ENCODE peak calls at places on chromosomes 6 and 20, in nine cellular contexts. One of them, this sample, is unnamed.

GRCh38 chr20:58059145-58059544 is 169.3 kb downstream of the ANKRD60 start:
- DNase-seq in substantia nigra: no peak
- DNase-seq in epithelial cell of prostate: no peak
- DNase-seq in activated CD4-positive, alpha-beta T cell treated with anti-CD3 and anti-CD28 coated beads, Interleukin-2, amount 50 U/mL, for 4 hours: no peak
- DNase-seq in fibroblast of the conjunctiva: no peak
- DNase-seq in putamen: no peak
- DNase-seq in stimulated activated CD4-positive, alpha-beta T cell treated with anti-CD3 and anti-CD28 coated beads, Interleukin-4, amount 100 ng/mL, for 24 hours: no peak
- DNase-seq in stimulated activated CD8-positive, alpha-beta memory T cell treated with anti-CD3 and anti-CD28 coated beads, Interleukin-4, amount 100 ng/mL, for 24 hours: no peak
- DNase-seq in NCI-H226: no peak
- DNase-seq in this sample: no peak

GRCh38 chr6:25450469-25451198 is 171.5 kb downstream of the CARMIL1 start:
- DNase-seq in substantia nigra: no peak
- DNase-seq in putamen: no peak
- DNase-seq in NCI-H226: no peak
- DNase-seq in stimulated activated CD8-positive, alpha-beta memory T cell treated with anti-CD3 and anti-CD28 coated beads, Interleukin-4, amount 100 ng/mL, for 24 hours: no peak
- DNase-seq in fibroblast of the conjunctiva: no peak
- DNase-seq in stimulated activated CD4-positive, alpha-beta T cell treated with anti-CD3 and anti-CD28 coated beads, Interleukin-4, amount 100 ng/mL, for 24 hours: no peak
- DNase-seq in activated CD4-positive, alpha-beta T cell treated with anti-CD3 and anti-CD28 coated beads, Interleukin-2, amount 50 U/mL, for 4 hours: no peak
- DNase-seq in epithelial cell of prostate: no peak
- DNase-seq in this sample: no peak

GRCh38 chr6:6218246-6219085 is 102.0 kb downstream of the F13A1 start:
- DNase-seq in activated CD4-positive, alpha-beta T cell treated with anti-CD3 and anti-CD28 coated beads, Interleukin-2, amount 50 U/mL, for 4 hours: no peak
- DNase-seq in stimulated activated CD8-positive, alpha-beta memory T cell treated with anti-CD3 and anti-CD28 coated beads, Interleukin-4, amount 100 ng/mL, for 24 hours: no peak
- DNase-seq in substantia nigra: no peak
- DNase-seq in epithelial cell of prostate: no peak
- DNase-seq in fibroblast of the conjunctiva: no peak
- DNase-seq in stimulated activated CD4-positive, alpha-beta T cell treated with anti-CD3 and anti-CD28 coated beads, Interleukin-4, amount 100 ng/mL, for 24 hours: no peak
- DNase-seq in putamen: no peak
- DNase-seq in NCI-H226: no peak
- DNase-seq in this sample: no peak

GRCh38 chr20:18906046-18906445 is 92.5 kb downstream of the SCP2D1 start:
- DNase-seq in substantia nigra: no peak
- DNase-seq in NCI-H226: no peak
- DNase-seq in epithelial cell of prostate: no peak
- DNase-seq in putamen: no peak
- DNase-seq in activated CD4-positive, alpha-beta T cell treated with anti-CD3 and anti-CD28 coated beads, Interleukin-2, amount 50 U/mL, for 4 hours: no peak
- DNase-seq in fibroblast of the conjunctiva: no peak
- DNase-seq in stimulated activated CD8-positive, alpha-beta memory T cell treated with anti-CD3 and anti-CD28 coated beads, Interleukin-4, amount 100 ng/mL, for 24 hours: no peak
- DNase-seq in stimulated activated CD4-positive, alpha-beta T cell treated with anti-CD3 and anti-CD28 coated beads, Interleukin-4, amount 100 ng/mL, for 24 hours: no peak
- DNase-seq in this sample: no peak

GRCh38 chr6:136920858-136921520 is 1.1 kb upstream of the SLC35D3 start:
- DNase-seq in activated CD4-positive, alpha-beta T cell treated with anti-CD3 and anti-CD28 coated beads, Interleukin-2, amount 50 U/mL, for 4 hours: no peak
- DNase-seq in fibroblast of the conjunctiva: no peak
- DNase-seq in NCI-H226: no peak
- DNase-seq in substantia nigra: no peak
- DNase-seq in putamen: no peak
- DNase-seq in stimulated activated CD4-positive, alpha-beta T cell treated with anti-CD3 and anti-CD28 coated beads, Interleukin-4, amount 100 ng/mL, for 24 hours: peak
- DNase-seq in epithelial cell of prostate: no peak
- DNase-seq in stimulated activated CD8-positive, alpha-beta memory T cell treated with anti-CD3 and anti-CD28 coated beads, Interleukin-4, amount 100 ng/mL, for 24 hours: no peak
- DNase-seq in this sample: no peak

GRCh38 chr20:17129089-17129488 is 97.8 kb upstream of the PCSK2 start:
- DNase-seq in NCI-H226: no peak
- DNase-seq in activated CD4-positive, alpha-beta T cell treated with anti-CD3 and anti-CD28 coated beads, Interleukin-2, amount 50 U/mL, for 4 hours: no peak
- DNase-seq in stimulated activated CD4-positive, alpha-beta T cell treated with anti-CD3 and anti-CD28 coated beads, Interleukin-4, amount 100 ng/mL, for 24 hours: no peak
- DNase-seq in fibroblast of the conjunctiva: no peak
- DNase-seq in stimulated activated CD8-positive, alpha-beta memory T cell treated with anti-CD3 and anti-CD28 coated beads, Interleukin-4, amount 100 ng/mL, for 24 hours: no peak
- DNase-seq in putamen: no peak
- DNase-seq in epithelial cell of prostate: no peak
- DNase-seq in substantia nigra: no peak
- DNase-seq in this sample: no peak

GRCh38 chr6:111276736-111277135 is 189.4 kb downstream of the SLC16A10 start:
- DNase-seq in NCI-H226: no peak
- DNase-seq in epithelial cell of prostate: no peak
- DNase-seq in fibroblast of the conjunctiva: no peak
- DNase-seq in activated CD4-positive, alpha-beta T cell treated with anti-CD3 and anti-CD28 coated beads, Interleukin-2, amount 50 U/mL, for 4 hours: no peak
- DNase-seq in substantia nigra: no peak
- DNase-seq in stimulated activated CD4-positive, alpha-beta T cell treated with anti-CD3 and anti-CD28 coated beads, Interleukin-4, amount 100 ng/mL, for 24 hours: no peak
- DNase-seq in stimulated activated CD8-positive, alpha-beta memory T cell treated with anti-CD3 and anti-CD28 coated beads, Interleukin-4, amount 100 ng/mL, for 24 hours: no peak
- DNase-seq in putamen: no peak
- DNase-seq in this sample: no peak

GRCh38 chr6:46437671-46438221 is 53.5 kb downstream of the RCAN2 start:
- DNase-seq in activated CD4-positive, alpha-beta T cell treated with anti-CD3 and anti-CD28 coated beads, Interleukin-2, amount 50 U/mL, for 4 hours: no peak
- DNase-seq in stimulated activated CD4-positive, alpha-beta T cell treated with anti-CD3 and anti-CD28 coated beads, Interleukin-4, amount 100 ng/mL, for 24 hours: no peak
- DNase-seq in fibroblast of the conjunctiva: no peak
- DNase-seq in substantia nigra: no peak
- DNase-seq in epithelial cell of prostate: no peak
- DNase-seq in putamen: no peak
- DNase-seq in NCI-H226: no peak
- DNase-seq in stimulated activated CD8-positive, alpha-beta memory T cell treated with anti-CD3 and anti-CD28 coated beads, Interleukin-4, amount 100 ng/mL, for 24 hours: no peak
- DNase-seq in this sample: no peak

GRCh38 chr6:158222066-158222465 is 53.9 kb downstream of the GTF2H5 start:
- DNase-seq in epithelial cell of prostate: no peak
- DNase-seq in stimulated activated CD4-positive, alpha-beta T cell treated with anti-CD3 and anti-CD28 coated beads, Interleukin-4, amount 100 ng/mL, for 24 hours: no peak
- DNase-seq in stimulated activated CD8-positive, alpha-beta memory T cell treated with anti-CD3 and anti-CD28 coated beads, Interleukin-4, amount 100 ng/mL, for 24 hours: no peak
- DNase-seq in substantia nigra: no peak
- DNase-seq in activated CD4-positive, alpha-beta T cell treated with anti-CD3 and anti-CD28 coated beads, Interleukin-2, amount 50 U/mL, for 4 hours: no peak
- DNase-seq in fibroblast of the conjunctiva: no peak
- DNase-seq in putamen: no peak
- DNase-seq in NCI-H226: no peak
- DNase-seq in this sample: no peak

GRCh38 chr6:113564401-113565161 is 292.6 kb upstream of the MARCKS start:
- DNase-seq in putamen: peak
- DNase-seq in activated CD4-positive, alpha-beta T cell treated with anti-CD3 and anti-CD28 coated beads, Interleukin-2, amount 50 U/mL, for 4 hours: no peak
- DNase-seq in stimulated activated CD4-positive, alpha-beta T cell treated with anti-CD3 and anti-CD28 coated beads, Interleukin-4, amount 100 ng/mL, for 24 hours: no peak
- DNase-seq in stimulated activated CD8-positive, alpha-beta memory T cell treated with anti-CD3 and anti-CD28 coated beads, Interleukin-4, amount 100 ng/mL, for 24 hours: no peak
- DNase-seq in substantia nigra: peak
- DNase-seq in NCI-H226: no peak
- DNase-seq in fibroblast of the conjunctiva: peak
- DNase-seq in epithelial cell of prostate: no peak
- DNase-seq in this sample: peak

GRCh38 chr6:154703094-154703493 is 30.1 kb upstream of the SCAF8 start:
- DNase-seq in stimulated activated CD4-positive, alpha-beta T cell treated with anti-CD3 and anti-CD28 coated beads, Interleukin-4, amount 100 ng/mL, for 24 hours: no peak
- DNase-seq in NCI-H226: no peak
- DNase-seq in fibroblast of the conjunctiva: no peak
- DNase-seq in activated CD4-positive, alpha-beta T cell treated with anti-CD3 and anti-CD28 coated beads, Interleukin-2, amount 50 U/mL, for 4 hours: no peak
- DNase-seq in stimulated activated CD8-positive, alpha-beta memory T cell treated with anti-CD3 and anti-CD28 coated beads, Interleukin-4, amount 100 ng/mL, for 24 hours: no peak
- DNase-seq in epithelial cell of prostate: no peak
- DNase-seq in putamen: no peak
- DNase-seq in substantia nigra: no peak
- DNase-seq in this sample: no peak

GRCh38 chr20:49534314-49534713 is 33.6 kb downstream of the PTGIS start:
- DNase-seq in activated CD4-positive, alpha-beta T cell treated with anti-CD3 and anti-CD28 coated beads, Interleukin-2, amount 50 U/mL, for 4 hours: peak
- DNase-seq in stimulated activated CD8-positive, alpha-beta memory T cell treated with anti-CD3 and anti-CD28 coated beads, Interleukin-4, amount 100 ng/mL, for 24 hours: peak
- DNase-seq in NCI-H226: peak
- DNase-seq in substantia nigra: peak
- DNase-seq in putamen: peak
- DNase-seq in epithelial cell of prostate: no peak
- DNase-seq in stimulated activated CD4-positive, alpha-beta T cell treated with anti-CD3 and anti-CD28 coated beads, Interleukin-4, amount 100 ng/mL, for 24 hours: peak
- DNase-seq in fibroblast of the conjunctiva: peak
- DNase-seq in this sample: no peak

GRCh38 chr20:25000268-25000801 is 7.8 kb upstream of the APMAP start:
- DNase-seq in putamen: no peak
- DNase-seq in fibroblast of the conjunctiva: peak
- DNase-seq in stimulated activated CD8-positive, alpha-beta memory T cell treated with anti-CD3 and anti-CD28 coated beads, Interleukin-4, amount 100 ng/mL, for 24 hours: no peak
- DNase-seq in NCI-H226: peak
- DNase-seq in epithelial cell of prostate: peak
- DNase-seq in activated CD4-positive, alpha-beta T cell treated with anti-CD3 and anti-CD28 coated beads, Interleukin-2, amount 50 U/mL, for 4 hours: no peak
- DNase-seq in stimulated activated CD4-positive, alpha-beta T cell treated with anti-CD3 and anti-CD28 coated beads, Interleukin-4, amount 100 ng/mL, for 24 hours: no peak
- DNase-seq in substantia nigra: no peak
- DNase-seq in this sample: no peak

GRCh38 chr6:11080296-11080695 is 13.3 kb upstream of the SMIM13 start:
- DNase-seq in putamen: no peak
- DNase-seq in activated CD4-positive, alpha-beta T cell treated with anti-CD3 and anti-CD28 coated beads, Interleukin-2, amount 50 U/mL, for 4 hours: no peak
- DNase-seq in NCI-H226: no peak
- DNase-seq in epithelial cell of prostate: no peak
- DNase-seq in fibroblast of the conjunctiva: no peak
- DNase-seq in stimulated activated CD8-positive, alpha-beta memory T cell treated with anti-CD3 and anti-CD28 coated beads, Interleukin-4, amount 100 ng/mL, for 24 hours: no peak
- DNase-seq in stimulated activated CD4-positive, alpha-beta T cell treated with anti-CD3 and anti-CD28 coated beads, Interleukin-4, amount 100 ng/mL, for 24 hours: no peak
- DNase-seq in substantia nigra: no peak
- DNase-seq in this sample: no peak

GRCh38 chr6:105135056-105135455 is 44.8 kb downstream of the POPDC3 start:
- DNase-seq in epithelial cell of prostate: no peak
- DNase-seq in stimulated activated CD8-positive, alpha-beta memory T cell treated with anti-CD3 and anti-CD28 coated beads, Interleukin-4, amount 100 ng/mL, for 24 hours: no peak
- DNase-seq in NCI-H226: no peak
- DNase-seq in activated CD4-positive, alpha-beta T cell treated with anti-CD3 and anti-CD28 coated beads, Interleukin-2, amount 50 U/mL, for 4 hours: no peak
- DNase-seq in substantia nigra: no peak
- DNase-seq in putamen: no peak
- DNase-seq in fibroblast of the conjunctiva: no peak
- DNase-seq in stimulated activated CD4-positive, alpha-beta T cell treated with anti-CD3 and anti-CD28 coated beads, Interleukin-4, amount 100 ng/mL, for 24 hours: no peak
- DNase-seq in this sample: no peak

This sample was measured in occipital lobe.